ENCODE peak calls at places on chromosomes 6 and 20, in eight cellular contexts. V is heart left ventricle, F is thyroid gland, L is fibroblast of lung, J is prostate gland, A is suprapubic skin, E is psoas muscle, C is Peyer's patch. T is an unnamed sample. For H3K27me3, the result is how much of the 10 kb centered on the place peaks cover.

GRCh38 chr6:82555801-82556200 is 192.2 kb downstream of the TPBG start:
- DNase-seq in V (no peak), F (no peak), L (peak), J (no peak), A (no peak), E (no peak), C (no peak), T (no peak)

GRCh38 chr6:12033770-12034169 is 21.7 kb downstream of the HIVEP1 start:
- DNase-seq in V (no peak), F (no peak), L (peak), J (no peak), A (no peak), E (no peak), C (no peak), T (no peak)

GRCh38 chr20:10863337-10864060 is 189.7 kb upstream of the JAG1 start:
- DNase-seq in V (peak), F (no peak), L (peak), J (no peak), A (no peak), E (no peak), C (no peak), T (no peak)

GRCh38 chr6:42403415-42403814 is 48.3 kb downstream of the TRERF1 start:
- DNase-seq in V (no peak), F (no peak), L (peak), J (no peak), A (no peak), E (no peak), C (peak), T (peak)

GRCh38 chr20:58651548-58651822 is 402 bp downstream of the STX16 start:
- DNase-seq in V (no peak), F (no peak), L (no peak), J (no peak), A (no peak), E (no peak), C (no peak), T (no peak)

GRCh38 chr6:85078071-85078470 is 313.7 kb upstream of the TBX18 start:
- DNase-seq in V (no peak), F (no peak), L (peak), J (no peak), A (no peak), E (no peak), C (no peak), T (no peak)

GRCh38 chr6:163710552-163710951 is 296.0 kb downstream of the QKI start:
- DNase-seq in V (peak), F (no peak), L (no peak), J (no peak), A (no peak), E (no peak), C (no peak), T (no peak)

GRCh38 chr6:125986956-125987617 is 747 bp downstream of the TRMT11 start:
- DNase-seq in V (no peak), F (no peak), L (peak), J (no peak), A (no peak), E (no peak), C (no peak), T (no peak)

GRCh38 chr6:107237992-107238660 is 122.8 kb upstream of the BEND3 start:
- DNase-seq in V (no peak), F (no peak), L (peak), J (no peak), A (no peak), E (no peak), C (no peak), T (no peak)

GRCh38 chr20:64220891-64221527 is 34.5 kb upstream of the PCMTD2 start:
- DNase-seq in V (no peak), F (no peak), L (no peak), J (no peak), A (no peak), E (no peak), C (no peak), T (no peak)

GRCh38 chr20:431012-431904 is 23.2 kb downstream of the RBCK1 start:
- DNase-seq in V (peak), F (peak), L (peak), J (peak), A (no peak), E (peak), C (peak), T (peak)

GRCh38 chr20:32119734-32120133 is 10.2 kb downstream of the TM9SF4 start:
- DNase-seq in V (no peak), F (no peak), L (no peak), J (no peak), A (no peak), E (no peak), C (no peak), T (no peak)

GRCh38 chr20:34066476-34067090 is 45.5 kb downstream of the EIF2S2 start:
- DNase-seq in V (no peak), F (no peak), L (no peak), J (no peak), A (no peak), E (no peak), C (no peak), T (no peak)

GRCh38 chr20:34281177-34281576 is 22.0 kb downstream of the AHCY start:
- DNase-seq in V (no peak), F (no peak), L (no peak), J (no peak), A (no peak), E (no peak), C (no peak), T (no peak)

GRCh38 chr6:143323729-143324465 is 126.6 kb downstream of the ADAT2 start:
- DNase-seq in V (no peak), F (no peak), L (no peak), J (no peak), A (no peak), E (no peak), C (no peak), T (no peak)

GRCh38 chr6:7617954-7618764 is 28.2 kb downstream of the SNRNP48 start:
- DNase-seq in V (peak), F (peak), L (peak), J (peak), A (no peak), E (peak), C (peak), T (no peak)

GRCh38 chr20:63538204-63539091 is 1.3 kb upstream of the PTK6 start:
- DNase-seq in V (no peak), F (peak), L (no peak), J (peak), A (no peak), E (no peak), C (peak), T (peak)

GRCh38 chr6:6631053-6631452 is 42.5 kb downstream of the LY86 start:
- DNase-seq in V (no peak), F (no peak), L (no peak), J (no peak), A (no peak), E (no peak), C (no peak), T (no peak)

DNA sequence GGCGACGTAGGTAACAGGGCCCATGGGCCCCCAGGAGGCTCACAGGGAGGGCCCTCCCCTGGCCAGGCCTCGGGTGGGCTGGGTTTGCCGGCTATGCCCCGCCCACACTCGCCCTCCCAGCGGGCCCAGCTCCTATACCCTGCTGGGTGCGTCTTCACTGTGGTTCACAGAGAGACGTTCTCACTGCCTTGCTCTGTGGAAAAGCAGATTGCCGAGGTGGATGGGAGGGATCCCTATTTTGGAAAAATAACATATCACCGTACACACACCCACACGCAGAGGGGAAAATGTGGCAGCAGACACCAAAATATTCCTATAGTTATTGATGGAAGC is 49.6 kb downstream of the TMEM242 start:
- DNase-seq in V (peak), F (no peak), L (peak), J (no peak), A (no peak), E (no peak), C (peak), T (no peak)
- H3K27ac ChIP-seq in V (peak), F (peak), L (no peak), J (no peak), A (peak), E (no peak), C (peak), T (no peak)

GRCh38 chr20:46023999-46024398 is 5.0 kb upstream of the SLC12A5 start:
- DNase-seq in V (no peak), F (no peak), L (no peak), J (no peak), A (no peak), E (no peak), C (no peak), T (no peak)
- H3K27me3 ChIP-seq in V (half or more), F (under half), L (under half), J (under half), A (half or more), E (under half), C (under half), T (under half)

GRCh38 chr6:154675602-154676088 is 57.6 kb upstream of the SCAF8 start:
- DNase-seq in V (peak), F (peak), L (peak), J (peak), A (peak), E (peak), C (peak), T (peak)
- TF ChIP-seq CTCF in V (peak), F (peak), L (peak), J (peak), A (peak), E (peak), C (peak), T (peak)

GRCh38 chr6:133313068-133313467 is 71.9 kb downstream of the EYA4 start:
- DNase-seq in V (no peak), F (no peak), L (no peak), J (no peak), A (no peak), E (no peak), C (no peak), T (no peak)

GRCh38 chr6:133314951-133315350 is 73.8 kb downstream of the EYA4 start:
- DNase-seq in V (no peak), F (no peak), L (peak), J (no peak), A (no peak), E (no peak), C (no peak), T (no peak)

GRCh38 chr6:133309579-133309978 is 68.4 kb downstream of the EYA4 start:
- DNase-seq in V (no peak), F (no peak), L (peak), J (no peak), A (no peak), E (no peak), C (no peak), T (no peak)

GRCh38 chr6:133315811-133316210 is 74.7 kb downstream of the EYA4 start:
- DNase-seq in V (no peak), F (no peak), L (no peak), J (no peak), A (no peak), E (no peak), C (no peak), T (no peak)

DNA sequence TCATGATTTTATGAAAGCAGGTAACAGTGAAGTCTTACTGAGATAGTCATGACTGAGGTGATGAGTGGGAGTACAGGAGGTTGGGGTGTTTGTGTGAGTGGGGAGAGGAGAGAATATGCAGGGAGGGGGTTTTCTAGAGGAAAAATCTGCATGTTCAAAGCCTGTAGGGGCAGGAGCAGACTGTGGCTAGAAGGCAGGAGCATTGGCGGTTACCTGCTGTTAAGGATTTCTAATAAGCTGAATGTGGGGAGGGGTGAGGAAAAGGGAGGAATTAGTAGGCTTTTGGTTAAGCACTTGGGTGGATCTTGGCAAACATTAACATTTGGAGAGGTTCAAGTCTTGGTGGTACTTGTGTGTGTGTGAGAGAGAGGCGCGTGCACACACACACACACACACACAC is 70.8 kb downstream of the EYA4 start:
- DNase-seq in V (no peak), F (no peak), L (no peak), J (no peak), A (no peak), E (no peak), C (no peak), T (no peak)
- H3K27ac ChIP-seq in V (no peak), F (no peak), L (no peak), J (no peak), A (no peak), E (no peak), C (no peak), T (no peak)

GRCh38 chr20:37475258-37475657 is 45.8 kb upstream of the NNAT start:
- DNase-seq in V (no peak), F (peak), L (no peak), J (no peak), A (no peak), E (no peak), C (no peak), T (peak)
- H3K27me3 ChIP-seq in V (under half), F (under half), L (under half), J (under half), A (under half), E (under half), C (under half), T (under half)

GRCh38 chr6:170476360-170476759 is 76.7 kb downstream of the PSMB1 start:
- DNase-seq in V (no peak), F (no peak), L (no peak), J (no peak), A (no peak), E (no peak), C (no peak), T (no peak)

GRCh38 chr6:170475118-170475517 is 78.0 kb downstream of the PSMB1 start:
- DNase-seq in V (no peak), F (no peak), L (no peak), J (no peak), A (no peak), E (no peak), C (no peak), T (no peak)

GRCh38 chr6:170485159-170485558 is 67.9 kb downstream of the PSMB1 start:
- DNase-seq in V (no peak), F (no peak), L (no peak), J (no peak), A (no peak), E (no peak), C (no peak), T (no peak)

GRCh38 chr6:170483413-170483812 is 69.7 kb downstream of the PSMB1 start:
- DNase-seq in V (no peak), F (no peak), L (no peak), J (no peak), A (no peak), E (no peak), C (no peak), T (no peak)

DNA sequence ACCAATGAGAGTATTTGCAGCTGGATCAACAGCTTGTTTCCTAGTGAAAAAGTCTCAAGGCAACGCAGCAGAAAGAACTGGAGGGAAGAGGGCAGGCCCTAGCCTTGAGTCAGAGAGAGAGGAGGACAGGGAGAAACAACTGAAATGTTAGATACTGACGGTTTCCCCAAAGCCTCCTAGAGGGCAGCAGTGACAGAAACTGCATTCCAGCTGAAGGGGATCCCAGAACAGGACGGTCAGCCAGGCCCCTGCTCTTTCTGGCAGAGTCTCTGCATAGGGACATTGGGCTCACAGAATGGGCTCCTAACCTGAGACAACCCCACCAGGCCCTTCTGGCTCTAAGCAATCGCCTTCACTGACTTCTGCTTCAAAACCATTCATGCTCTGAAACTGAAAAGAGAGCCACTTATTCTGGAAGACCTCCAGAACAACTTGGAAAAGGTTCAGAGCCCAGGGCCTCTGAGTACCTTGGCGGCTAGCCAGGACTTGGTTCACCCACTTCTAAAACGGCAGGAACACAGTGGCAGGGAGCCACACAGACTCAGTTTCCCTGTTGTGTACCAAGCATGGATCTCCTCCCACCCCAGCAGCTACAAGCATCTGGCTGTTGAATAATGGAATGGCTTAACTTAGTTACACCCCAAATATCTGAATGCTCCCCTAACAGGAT is 72.9 kb downstream of the PSMB1 start:
- DNase-seq in V (peak), F (peak), L (no peak), J (no peak), A (no peak), E (no peak), C (no peak), T (no peak)
- TF ChIP-seq CTCF in V (no peak), F (peak), L (peak), J (no peak), A (no peak), E (no peak), C (no peak), T (no peak)

DNA sequence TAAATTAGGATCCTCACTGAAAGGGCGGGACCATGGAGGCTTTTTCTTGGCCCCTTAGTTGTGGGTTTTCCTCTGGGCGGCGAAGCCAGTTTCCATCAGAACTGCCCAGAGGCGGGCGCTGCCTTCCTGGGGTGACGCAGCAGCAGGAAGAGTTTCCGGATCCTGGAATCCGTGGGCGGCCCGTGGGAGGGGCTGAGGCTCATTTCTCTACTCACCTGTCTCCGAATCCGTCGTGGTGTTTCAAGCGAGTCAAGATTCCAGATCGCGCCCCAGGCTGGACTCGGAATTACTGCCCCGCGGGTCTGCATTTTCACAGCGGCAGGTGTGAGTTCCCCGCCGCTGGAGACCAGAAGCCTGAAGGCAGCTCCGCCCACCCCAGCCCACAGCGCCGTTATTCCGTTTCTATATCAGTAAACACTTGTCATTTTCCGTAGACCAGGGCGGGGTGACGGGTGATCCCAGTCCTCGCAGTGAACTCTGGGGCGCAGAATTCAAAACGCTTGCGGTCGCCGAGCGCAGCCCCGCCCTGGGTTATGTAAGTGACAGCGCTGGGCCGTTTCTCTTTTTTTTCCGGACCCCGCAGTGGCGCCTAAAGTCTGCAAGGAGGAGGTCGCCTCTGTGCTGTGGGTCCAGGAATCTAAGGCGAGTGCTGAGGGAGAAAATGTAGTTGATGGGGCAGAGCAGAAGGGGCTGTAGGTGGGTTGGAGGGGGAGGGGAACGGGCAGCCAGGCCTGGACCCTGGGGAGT is 27.2 kb upstream of the POU5F1 start:
- DNase-seq in V (peak), F (peak), L (peak), J (peak), A (peak), E (peak), C (peak), T (peak)
- H3K27ac ChIP-seq in V (peak), F (peak), L (peak), J (peak), A (peak), E (peak), C (peak), T (peak)

DNA sequence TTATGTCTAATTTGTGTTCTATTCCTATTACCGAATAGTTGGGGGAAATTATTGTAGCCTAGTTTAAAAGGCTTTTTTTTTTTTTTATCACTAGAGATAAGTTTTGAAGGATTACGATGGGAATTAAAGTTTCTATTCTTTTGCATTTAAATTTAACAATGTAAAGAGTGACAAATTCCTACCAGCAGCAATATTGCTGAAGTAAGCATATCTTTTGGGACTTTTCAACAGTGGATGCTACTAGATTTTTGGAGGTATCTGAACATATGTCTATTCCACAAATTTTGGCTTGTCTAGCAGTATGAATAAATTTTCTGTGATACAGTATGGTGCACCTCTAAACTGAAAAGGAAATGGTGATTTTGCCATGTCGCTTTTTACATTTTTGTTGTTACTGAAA is 368.3 kb upstream of the MANEA start:
- DNase-seq in V (no peak), F (no peak), L (no peak), J (no peak), A (no peak), E (no peak), C (no peak), T (no peak)
- H3K27me3 ChIP-seq in V (under half), F (under half), L (under half), J (under half), A (under half), E (under half), C (under half), T (under half)

T was measured in RWPE2.